ENCODE peak calls at places on chromosomes 7 and 10, in ten cellular contexts. O is nephron progenitor cell, E is WTC11, G is stomach, R is Panc1, P is NB4, Q is RWPE1, S is dorsolateral prefrontal cortex, J is WERI-Rb-1, K is keratinocyte. D is an unnamed sample.

GRCh38 chr7:13563257-13563656 is 426.2 kb downstream of the ETV1 start:
- DNase-seq in O (no peak), E (no peak), G (no peak), R (no peak), P (peak; percentile 4), Q (no peak), S (no peak), J (no peak), K (no peak), D (no peak)

GRCh38 chr7:101970047-101970585 is 152.7 kb downstream of the CUX1 start:
- DNase-seq in O (no peak), E (no peak), G (no peak), R (no peak), P (no peak), Q (no peak), S (no peak), J (no peak), K (no peak), D (no peak)

GRCh38 chr7:12207046-12207445 is 4.0 kb upstream of the TMEM106B start:
- DNase-seq in O (no peak), E (no peak), G (peak; percentile 31), R (peak; percentile 17), P (no peak), Q (no peak), S (no peak), J (no peak), K (no peak), D (no peak)

GRCh38 chr7:154373951-154374350 is 321.8 kb downstream of the DPP6 start:
- DNase-seq in O (no peak), E (no peak), G (no peak), R (no peak), P (no peak), Q (no peak), S (no peak), J (no peak), K (no peak), D (no peak)

GRCh38 chr7:108324053-108325038 is 131.9 kb downstream of the NRCAM start:
- DNase-seq in O (no peak), E (no peak), G (no peak), R (no peak), P (no peak), Q (no peak), S (no peak), J (peak; percentile 47), K (no peak), D (no peak)

GRCh38 chr10:21637795-21638194 is 103.8 kb downstream of the MLLT10 start:
- DNase-seq in O (no peak), E (no peak), G (no peak), R (no peak), P (no peak), Q (no peak), S (no peak), J (no peak), K (no peak), D (no peak)

GRCh38 chr7:145624618-145625017 is 492.0 kb upstream of the CNTNAP2 start:
- DNase-seq in O (no peak), E (no peak), G (no peak), R (peak; percentile 35), P (no peak), Q (no peak), S (no peak), J (no peak), K (no peak), D (no peak)

GRCh38 chr10:33487014-33487776 is 152.7 kb upstream of the NRP1 start:
- DNase-seq in O (no peak), E (no peak), G (no peak), R (no peak), P (peak; percentile 0), Q (no peak), S (no peak), J (no peak), K (no peak), D (no peak)

GRCh38 chr7:30917216-30917893 is 5.7 kb downstream of the AQP1 start:
- DNase-seq in O (no peak), E (no peak), G (no peak), R (no peak), P (no peak), Q (no peak), S (no peak), J (no peak), K (no peak), D (no peak)

GRCh38 chr7:48962821-48963505 is 38.6 kb downstream of the CDC14C start:
- DNase-seq in O (peak; percentile 3), E (peak; percentile 15), G (no peak), R (no peak), P (no peak), Q (peak; percentile 3), S (no peak), J (no peak), K (no peak), D (no peak)

GRCh38 chr10:124685251-124685650 is 58.9 kb downstream of the FAM53B start:
- DNase-seq in O (no peak), E (no peak), G (no peak), R (no peak), P (peak; percentile 94), Q (no peak), S (peak; percentile 60), J (no peak), K (no peak), D (no peak)

GRCh38 chr10:103545771-103546281 is 52.3 kb downstream of the NEURL1 start:
- DNase-seq in O (no peak), E (no peak), G (peak; percentile 36), R (no peak), P (no peak), Q (no peak), S (no peak), J (no peak), K (no peak), D (no peak)

GRCh38 chr7:157970744-157971143 is 616.9 kb downstream of the PTPRN2 start:
- DNase-seq in O (no peak), E (no peak), G (no peak), R (no peak), P (no peak), Q (no peak), S (no peak), J (no peak), K (no peak), D (no peak)

GRCh38 chr10:96188911-96189310 is 58.8 kb downstream of the ZNF518A start:
- DNase-seq in O (no peak), E (no peak), G (no peak), R (no peak), P (no peak), Q (no peak), S (no peak), J (no peak), K (no peak), D (no peak)

GRCh38 chr7:47724335-47724982 is 142.5 kb upstream of the TNS3 start:
- DNase-seq in O (no peak), E (no peak), G (peak; percentile 14), R (no peak), P (no peak), Q (peak; percentile 13), S (no peak), J (no peak), K (no peak), D (no peak)

GRCh38 chr7:105224884-105225651 is 163.7 kb downstream of the SRPK2 start:
- DNase-seq in O (no peak), E (no peak), G (no peak), R (peak; percentile 84), P (peak; percentile 88), Q (peak; percentile 82), S (no peak), J (no peak), K (peak; percentile 76), D (no peak)

GRCh38 chr10:100735345-100736143 is 9.8 kb upstream of the PAX2 start:
- DNase-seq in O (peak; percentile 73), E (peak; percentile 50), G (no peak), R (no peak), P (no peak), Q (no peak), S (no peak), J (no peak), K (no peak), D (no peak)

GRCh38 chr7:142960955-142961512 is 1.1 kb downstream of the KEL start:
- DNase-seq in O (no peak), E (peak; percentile 23), G (no peak), R (no peak), P (no peak), Q (no peak), S (no peak), J (peak; percentile 15), K (no peak), D (no peak)
- TF ChIP-seq CTCF in O (no peak), E (no peak), G (no peak), R (peak; percentile 11), P (peak; percentile 49), Q (no peak), S (no peak), J (no peak), K (peak; percentile 72), D (no peak)

DNA sequence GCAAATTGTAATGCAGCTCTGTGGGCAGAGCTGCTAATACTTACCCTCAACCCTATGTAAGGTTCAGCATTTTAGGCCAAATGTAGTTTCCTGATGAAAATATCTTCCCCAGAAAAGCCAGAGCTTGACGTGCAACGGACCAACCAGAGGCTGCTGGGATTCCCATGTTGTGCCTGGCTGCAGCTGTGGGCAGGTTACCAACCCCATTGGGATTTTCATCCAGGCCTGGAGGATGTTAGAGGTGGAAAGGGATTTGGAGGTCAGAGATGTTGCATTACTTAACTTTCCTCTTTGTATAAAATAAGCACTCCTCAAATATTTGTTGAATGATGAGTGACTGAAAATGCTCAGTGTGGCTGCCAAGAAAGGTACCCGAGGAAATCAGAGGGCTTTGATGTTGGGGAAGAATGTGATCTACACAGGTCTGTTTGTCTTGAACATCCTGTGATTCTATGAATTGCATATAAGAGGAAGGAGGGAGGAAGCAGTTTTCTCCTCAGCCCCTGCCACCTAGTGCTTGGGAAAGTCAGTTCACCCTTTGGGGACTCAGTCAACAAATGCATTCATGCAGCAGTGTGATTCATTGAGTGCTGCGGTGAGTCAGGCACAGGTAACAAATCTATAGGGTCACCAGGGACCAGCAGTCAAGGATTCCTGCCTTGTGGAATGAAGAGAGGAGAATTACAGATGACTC is 487.2 kb downstream of the RPS24 start:
- DNase-seq in O (no peak), E (peak; percentile 26), G (no peak), R (peak; percentile 87), P (peak; percentile 37), Q (peak; percentile 80), S (no peak), J (peak; percentile 49), K (peak; percentile 2), D (no peak)
- TF ChIP-seq CTCF in O (no peak), E (no peak), G (no peak), R (peak; percentile 56), P (peak; percentile 36), Q (no peak), S (peak; percentile 13), J (peak; percentile 52), K (peak; percentile 48), D (peak; percentile 51)

DNA sequence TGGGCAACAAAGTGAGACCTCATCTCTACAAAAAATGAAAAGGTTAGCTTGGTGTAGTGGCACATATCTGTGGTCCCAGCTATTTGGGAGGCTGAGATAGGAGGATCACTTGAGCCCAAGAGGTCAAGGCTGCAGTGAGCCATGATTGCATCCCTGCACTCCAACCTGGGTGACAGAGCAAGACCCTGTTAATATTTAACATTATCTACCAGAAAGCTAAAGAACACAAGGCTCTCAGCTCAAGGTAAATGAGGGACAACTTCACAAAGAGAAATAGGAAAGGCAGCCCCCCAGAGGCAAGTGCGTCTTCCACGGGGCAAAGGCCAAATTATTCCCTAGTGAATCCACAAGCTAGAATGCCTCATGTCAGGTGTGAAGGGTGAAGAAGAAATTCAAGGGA is 109.6 kb upstream of the PFKP start:
- DNase-seq in O (no peak), E (no peak), G (no peak), R (no peak), P (no peak), Q (no peak), S (no peak), J (no peak), K (no peak), D (no peak)
- TF ChIP-seq CTCF in O (no peak), E (no peak), G (no peak), R (no peak), P (no peak), Q (no peak), S (no peak), J (no peak), K (no peak), D (no peak)

GRCh38 chr7:151009340-151010001 is 14.8 kb downstream of the ATG9B start:
- DNase-seq in O (no peak), E (peak; percentile 65), G (no peak), R (no peak), P (no peak), Q (no peak), S (no peak), J (no peak), K (no peak), D (no peak)
- TF ChIP-seq CTCF in O (no peak), E (no peak), G (no peak), R (no peak), P (peak; percentile 10), Q (no peak), S (no peak), J (peak; percentile 20), K (no peak), D (no peak)